ENCODE peak calls at places on chromosomes 5 and 9, in four cellular contexts. X, Y, N and R are unnamed samples.

GRCh38 chr5:36820900-36821299 is 55.7 kb upstream of the NIPBL start:
- DNase-seq in X (no peak), Y (no peak), N (no peak), R (no peak)

GRCh38 chr5:149611327-149611726 is 30.0 kb downstream of the ARHGEF37 start:
- DNase-seq in X (no peak), Y (no peak), N (no peak), R (peak)

GRCh38 chr9:100099722-100100042 is 639 bp downstream of the INVS start:
- DNase-seq in X (no peak), Y (peak), N (no peak), R (no peak)

GRCh38 chr5:54445691-54446090 is 9.8 kb upstream of the HSPB3 start:
- DNase-seq in X (no peak), Y (no peak), N (no peak), R (no peak)

GRCh38 chr5:456351-457194 is 13.6 kb downstream of the EXOC3 start:
- DNase-seq in X (no peak), Y (no peak), N (no peak), R (no peak)

GRCh38 chr5:125137535-125137934 is 391.1 kb upstream of the ZNF608 start:
- DNase-seq in X (peak), Y (no peak), N (no peak), R (no peak)

GRCh38 chr9:87812375-87813118 is 70.1 kb upstream of the SPATA31E1 start:
- DNase-seq in X (peak), Y (peak), N (no peak), R (no peak)

GRCh38 chr5:58042933-58043606 is 416.8 kb downstream of the PLK2 start:
- DNase-seq in X (no peak), Y (no peak), N (no peak), R (peak)

GRCh38 chr5:126624534-126624933 is 23.8 kb downstream of the PHAX start:
- DNase-seq in X (no peak), Y (no peak), N (no peak), R (no peak)

GRCh38 chr9:71663931-71664459 is 104.3 kb downstream of the CEMIP2 start:
- DNase-seq in X (no peak), Y (no peak), N (no peak), R (no peak)

GRCh38 chr5:177495243-177496060 is 2.0 kb downstream of the PDLIM7 start:
- DNase-seq in X (peak), Y (peak), N (no peak), R (peak)

GRCh38 chr5:61617039-61617438 is 285.0 kb downstream of the ZSWIM6 start:
- DNase-seq in X (no peak), Y (no peak), N (no peak), R (no peak)

GRCh38 chr9:106799146-106799545 is 63.8 kb upstream of the ZNF462 start:
- DNase-seq in X (no peak), Y (no peak), N (no peak), R (no peak)

GRCh38 chr5:95261369-95262175 is 23.3 kb downstream of the MCTP1 start:
- DNase-seq in X (no peak), Y (peak), N (no peak), R (no peak)

GRCh38 chr5:166786178-166786577 is 1505.3 kb upstream of the WWC1 start:
- DNase-seq in X (no peak), Y (no peak), N (no peak), R (no peak)
- H3K4me3 ChIP-seq in X (no peak), Y (no peak), N (no peak), R (no peak)

DNA sequence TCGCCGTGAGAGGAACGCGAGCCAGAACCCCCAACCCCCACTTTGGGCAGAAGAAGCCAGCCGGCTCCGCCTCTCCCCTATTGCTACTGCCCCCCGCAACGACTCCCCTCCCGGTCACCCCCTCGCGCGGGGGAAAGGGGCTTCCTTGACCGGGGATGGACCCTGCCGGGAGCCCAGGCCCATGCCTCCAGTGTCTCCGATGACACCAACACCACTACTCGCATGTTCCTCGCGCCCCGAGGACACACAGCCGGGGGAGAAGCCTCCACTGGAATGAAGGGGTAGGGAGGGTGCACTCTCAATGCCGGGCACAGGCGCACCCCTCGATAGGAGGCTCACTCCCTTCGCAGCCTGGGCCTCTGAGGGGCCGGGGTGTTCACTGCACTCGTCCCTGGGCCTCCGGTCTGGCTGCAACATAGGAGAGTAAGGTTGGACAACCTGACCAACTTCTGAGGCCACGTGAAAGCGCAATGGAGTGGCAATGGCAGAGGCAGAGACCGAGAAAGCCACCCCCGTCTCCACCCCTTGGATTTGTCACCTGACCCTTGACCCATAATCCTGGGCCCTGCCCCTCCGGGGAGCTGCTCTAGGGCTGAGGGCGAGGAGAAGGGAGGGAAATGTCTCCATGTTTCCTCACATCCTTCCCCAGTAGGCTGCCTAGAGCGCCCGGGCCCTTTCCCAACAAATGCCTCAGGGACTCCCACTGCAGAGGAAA is 1.0 kb upstream of the CNTFR start:
- DNase-seq in X (no peak), Y (no peak), N (no peak), R (peak)
- H3K4me3 ChIP-seq in X (no peak), Y (no peak), N (peak), R (peak)

GRCh38 chr9:113807173-113808061 is 68.7 kb upstream of the ZNF618 start:
- DNase-seq in X (peak), Y (peak), N (no peak), R (peak)
- H3K4me3 ChIP-seq in X (no peak), Y (no peak), N (no peak), R (no peak)

DNA sequence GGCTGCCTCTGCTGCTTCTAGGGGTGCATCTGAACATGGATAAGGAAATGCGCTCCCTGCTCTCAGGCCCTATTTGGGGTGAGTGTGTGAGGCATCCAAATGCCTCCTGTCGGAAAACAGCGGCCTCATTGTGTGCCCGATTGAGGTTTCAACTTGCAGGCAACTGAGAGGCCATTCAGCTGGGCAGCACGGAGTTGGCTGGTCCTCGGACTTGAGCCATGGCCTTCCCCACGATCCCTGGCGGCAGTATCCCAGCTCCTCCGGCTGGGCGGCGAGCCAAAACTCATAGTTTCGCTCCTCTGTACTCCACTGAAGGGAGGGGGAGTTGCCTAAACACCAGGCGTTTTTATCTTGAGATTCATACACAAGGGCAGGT is 597.3 kb upstream of the SGCD start:
- DNase-seq in X (no peak), Y (no peak), N (no peak), R (no peak)
- H3K4me3 ChIP-seq in X (no peak), Y (no peak), N (no peak), R (no peak)

GRCh38 chr5:6733411-6734242 is 20.4 kb downstream of the TENT4A start:
- DNase-seq in X (no peak), Y (no peak), N (no peak), R (no peak)
- H3K4me3 ChIP-seq in X (no peak), Y (no peak), N (no peak), R (no peak)

GRCh38 chr5:140157032-140157781 is 17.8 kb upstream of the CYSTM1 start:
- DNase-seq in X (peak), Y (peak), N (peak), R (peak)
- H3K4me3 ChIP-seq in X (no peak), Y (peak), N (no peak), R (peak)

GRCh38 chr9:127934986-127935385 is 2.7 kb downstream of the DPM2 start:
- DNase-seq in X (no peak), Y (no peak), N (no peak), R (no peak)
- H3K4me3 ChIP-seq in X (peak), Y (no peak), N (no peak), R (no peak)